ENCODE peak calls at places on chromosomes 11 and 22, in six cellular contexts. One of them, this sample, is unnamed.

GRCh38 chr22:44003776-44004460 is 20.2 kb upstream of the PARVB start:
- DNase-seq in body of pancreas: no peak
- DNase-seq in endodermal cell: peak; percentile 84
- DNase-seq in uterus: no peak
- DNase-seq in thyroid gland: no peak
- DNase-seq in spleen: peak; percentile 34
- DNase-seq in this sample: no peak

GRCh38 chr11:848380-848931 is 5.8 kb downstream of the TSPAN4 start:
- DNase-seq in body of pancreas: peak; percentile 64
- DNase-seq in endodermal cell: peak; percentile 84
- DNase-seq in uterus: no peak
- DNase-seq in thyroid gland: peak; percentile 45
- DNase-seq in spleen: peak; percentile 90
- DNase-seq in this sample: no peak

GRCh38 chr11:62671272-62671603 is 235 bp upstream of the UQCC3 start:
- DNase-seq in body of pancreas: no peak
- DNase-seq in endodermal cell: no peak
- DNase-seq in uterus: no peak
- DNase-seq in thyroid gland: no peak
- DNase-seq in spleen: no peak
- DNase-seq in this sample: no peak

GRCh38 chr11:3043315-3043871 is 13.8 kb downstream of the CARS1 start:
- DNase-seq in body of pancreas: peak; percentile 59
- DNase-seq in endodermal cell: no peak
- DNase-seq in uterus: peak; percentile 54
- DNase-seq in thyroid gland: peak; percentile 91
- DNase-seq in spleen: peak; percentile 64
- DNase-seq in this sample: no peak

GRCh38 chr11:5550440-5551095 is 2.2 kb upstream of the OR52H1 start:
- DNase-seq in body of pancreas: no peak
- DNase-seq in endodermal cell: no peak
- DNase-seq in uterus: no peak
- DNase-seq in thyroid gland: no peak
- DNase-seq in spleen: no peak
- DNase-seq in this sample: no peak

GRCh38 chr11:96306933-96307747 is 35.9 kb downstream of the MAML2 start:
- DNase-seq in body of pancreas: peak; percentile 86
- DNase-seq in endodermal cell: peak; percentile 69
- DNase-seq in uterus: peak; percentile 73
- DNase-seq in thyroid gland: peak; percentile 92
- DNase-seq in spleen: no peak
- DNase-seq in this sample: peak; percentile 86

GRCh38 chr22:46984751-46985506 is 222.5 kb downstream of the TBC1D22A start:
- DNase-seq in body of pancreas: no peak
- DNase-seq in endodermal cell: no peak
- DNase-seq in uterus: no peak
- DNase-seq in thyroid gland: no peak
- DNase-seq in spleen: no peak
- DNase-seq in this sample: no peak

GRCh38 chr22:31263896-31264295 is 28.4 kb downstream of the PIK3IP1 start:
- DNase-seq in body of pancreas: no peak
- DNase-seq in endodermal cell: no peak
- DNase-seq in uterus: no peak
- DNase-seq in thyroid gland: peak; percentile 66
- DNase-seq in spleen: no peak
- DNase-seq in this sample: no peak

GRCh38 chr11:46296520-46297448 is 19.3 kb downstream of the CREB3L1 start:
- DNase-seq in body of pancreas: no peak
- DNase-seq in endodermal cell: peak; percentile 99
- DNase-seq in uterus: peak; percentile 86
- DNase-seq in thyroid gland: no peak
- DNase-seq in spleen: no peak
- DNase-seq in this sample: no peak

GRCh38 chr11:9760180-9760550 is 96.3 kb downstream of the SWAP70 start:
- DNase-seq in body of pancreas: peak; percentile 48
- DNase-seq in endodermal cell: no peak
- DNase-seq in uterus: peak; percentile 94
- DNase-seq in thyroid gland: peak; percentile 89
- DNase-seq in spleen: no peak
- DNase-seq in this sample: peak; percentile 55

GRCh38 chr11:127452533-127452932 is 452.0 kb upstream of the KIRREL3 start:
- DNase-seq in body of pancreas: no peak
- DNase-seq in endodermal cell: no peak
- DNase-seq in uterus: no peak
- DNase-seq in thyroid gland: no peak
- DNase-seq in spleen: no peak
- DNase-seq in this sample: no peak

GRCh38 chr11:21323617-21324016 is 654.2 kb downstream of the NELL1 start:
- DNase-seq in body of pancreas: no peak
- DNase-seq in endodermal cell: no peak
- DNase-seq in uterus: no peak
- DNase-seq in thyroid gland: no peak
- DNase-seq in spleen: no peak
- DNase-seq in this sample: no peak

GRCh38 chr11:59283825-59284772 is 71.4 kb upstream of the MPEG1 start:
- DNase-seq in body of pancreas: peak; percentile 48
- DNase-seq in endodermal cell: peak; percentile 71
- DNase-seq in uterus: no peak
- DNase-seq in thyroid gland: peak; percentile 55
- DNase-seq in spleen: no peak
- DNase-seq in this sample: peak; percentile 41

GRCh38 chr11:92556435-92556834 is 331.8 kb downstream of the FAT3 start:
- DNase-seq in body of pancreas: no peak
- DNase-seq in endodermal cell: peak; percentile 56
- DNase-seq in uterus: no peak
- DNase-seq in thyroid gland: no peak
- DNase-seq in spleen: no peak
- DNase-seq in this sample: no peak

GRCh38 chr11:69750875-69751597 is 24.1 kb downstream of the FGF4 start:
- DNase-seq in body of pancreas: no peak
- DNase-seq in endodermal cell: peak; percentile 57
- DNase-seq in uterus: no peak
- DNase-seq in thyroid gland: no peak
- DNase-seq in spleen: no peak
- DNase-seq in this sample: no peak

GRCh38 chr22:28547132-28547842 is 132.4 kb downstream of the TTC28 start:
- DNase-seq in body of pancreas: no peak
- DNase-seq in endodermal cell: no peak
- DNase-seq in uterus: no peak
- DNase-seq in thyroid gland: no peak
- DNase-seq in spleen: no peak
- DNase-seq in this sample: no peak

GRCh38 chr11:69662021-69662698 is 13.0 kb downstream of the LTO1 start:
- DNase-seq in body of pancreas: no peak
- DNase-seq in endodermal cell: peak; percentile 75
- DNase-seq in uterus: no peak
- DNase-seq in thyroid gland: peak; percentile 96
- DNase-seq in spleen: peak; percentile 35
- DNase-seq in this sample: no peak

GRCh38 chr11:11533751-11534150 is 88.1 kb downstream of the GALNT18 start:
- DNase-seq in body of pancreas: no peak
- DNase-seq in endodermal cell: no peak
- DNase-seq in uterus: no peak
- DNase-seq in thyroid gland: no peak
- DNase-seq in spleen: no peak
- DNase-seq in this sample: no peak

GRCh38 chr11:61541568-61541967 is 33.0 kb downstream of the LRRC10B start:
- DNase-seq in body of pancreas: no peak
- DNase-seq in endodermal cell: peak; percentile 83
- DNase-seq in uterus: peak; percentile 28
- DNase-seq in thyroid gland: no peak
- DNase-seq in spleen: no peak
- DNase-seq in this sample: no peak

GRCh38 chr11:27279491-27279890 is 83.5 kb downstream of the CCDC34 start:
- DNase-seq in body of pancreas: no peak
- DNase-seq in endodermal cell: no peak
- DNase-seq in uterus: no peak
- DNase-seq in thyroid gland: no peak
- DNase-seq in spleen: no peak
- DNase-seq in this sample: no peak

GRCh38 chr11:111555255-111555654 is 14.7 kb downstream of the LAYN start:
- DNase-seq in body of pancreas: no peak
- DNase-seq in endodermal cell: no peak
- DNase-seq in uterus: no peak
- DNase-seq in thyroid gland: no peak
- DNase-seq in spleen: no peak
- DNase-seq in this sample: no peak

GRCh38 chr11:84524422-84525051 is 1102.6 kb downstream of the DLG2 start:
- DNase-seq in body of pancreas: no peak
- DNase-seq in endodermal cell: no peak
- DNase-seq in uterus: no peak
- DNase-seq in thyroid gland: no peak
- DNase-seq in spleen: no peak
- DNase-seq in this sample: no peak

GRCh38 chr11:123143476-123143875 is 51.6 kb downstream of the CLMP start:
- DNase-seq in body of pancreas: no peak
- DNase-seq in endodermal cell: no peak
- DNase-seq in uterus: no peak
- DNase-seq in thyroid gland: no peak
- DNase-seq in spleen: no peak
- DNase-seq in this sample: no peak

GRCh38 chr11:40149721-40150120 is 1309.7 kb downstream of the LRRC4C start:
- DNase-seq in body of pancreas: no peak
- DNase-seq in endodermal cell: no peak
- DNase-seq in uterus: no peak
- DNase-seq in thyroid gland: no peak
- DNase-seq in spleen: no peak
- DNase-seq in this sample: no peak

GRCh38 chr11:80414766-80415165 is 973.9 kb upstream of the TENM4 start:
- DNase-seq in body of pancreas: no peak
- DNase-seq in endodermal cell: no peak
- DNase-seq in uterus: no peak
- DNase-seq in thyroid gland: no peak
- DNase-seq in spleen: no peak
- DNase-seq in this sample: no peak

GRCh38 chr11:61626580-61627380 is 45.9 kb upstream of the SYT7 start:
- DNase-seq in body of pancreas: peak; percentile 85
- DNase-seq in endodermal cell: peak; percentile 87
- DNase-seq in uterus: no peak
- DNase-seq in thyroid gland: peak; percentile 86
- DNase-seq in spleen: no peak
- DNase-seq in this sample: peak; percentile 91

GRCh38 chr11:75351541-75352416 is at the start of gene ARRB1:
- DNase-seq in body of pancreas: peak; percentile 69
- DNase-seq in endodermal cell: peak; percentile 96
- DNase-seq in uterus: peak; percentile 61
- DNase-seq in thyroid gland: peak; percentile 49
- DNase-seq in spleen: peak; percentile 89
- DNase-seq in this sample: no peak

GRCh38 chr22:17946691-17947367 is 77.5 kb downstream of the MICAL3 start:
- DNase-seq in body of pancreas: no peak
- DNase-seq in endodermal cell: no peak
- DNase-seq in uterus: no peak
- DNase-seq in thyroid gland: no peak
- DNase-seq in spleen: no peak
- DNase-seq in this sample: no peak

GRCh38 chr11:74011360-74012071 is 2.6 kb upstream of the UCP3 start:
- DNase-seq in body of pancreas: no peak
- DNase-seq in endodermal cell: no peak
- DNase-seq in uterus: no peak
- DNase-seq in thyroid gland: no peak
- DNase-seq in spleen: no peak
- DNase-seq in this sample: no peak

GRCh38 chr22:32226236-32227119 is 21.6 kb upstream of the RFPL2 start:
- DNase-seq in body of pancreas: no peak
- DNase-seq in endodermal cell: no peak
- DNase-seq in uterus: no peak
- DNase-seq in thyroid gland: no peak
- DNase-seq in spleen: no peak
- DNase-seq in this sample: no peak

GRCh38 chr11:47768090-47768620 is 1.0 kb upstream of the FNBP4 start:
- DNase-seq in body of pancreas: peak; percentile 43
- DNase-seq in endodermal cell: peak; percentile 64
- DNase-seq in uterus: peak; percentile 45
- DNase-seq in thyroid gland: peak; percentile 85
- DNase-seq in spleen: peak; percentile 81
- DNase-seq in this sample: peak; percentile 51

GRCh38 chr11:94958118-94958517 is 15.2 kb downstream of the CWC15 start:
- DNase-seq in body of pancreas: no peak
- DNase-seq in endodermal cell: no peak
- DNase-seq in uterus: no peak
- DNase-seq in thyroid gland: no peak
- DNase-seq in spleen: no peak
- DNase-seq in this sample: no peak
- H3K27ac ChIP-seq in body of pancreas: no peak overlapping the region
- H3K27ac ChIP-seq in endodermal cell: no peak overlapping the region
- H3K27ac ChIP-seq in uterus: no peak overlapping the region
- H3K27ac ChIP-seq in thyroid gland: no peak overlapping the region
- H3K27ac ChIP-seq in spleen: no peak overlapping the region
- H3K27ac ChIP-seq in this sample: no peak overlapping the region

GRCh38 chr11:65506316-65506769 is 7.5 kb downstream of the MALAT1 start:
- DNase-seq in body of pancreas: no peak
- DNase-seq in endodermal cell: no peak
- DNase-seq in uterus: no peak
- DNase-seq in thyroid gland: no peak
- DNase-seq in spleen: no peak
- DNase-seq in this sample: no peak
- H3K4me1 ChIP-seq in body of pancreas: peaks cover 44% of the 10 kb centered on the region
- H3K4me1 ChIP-seq in endodermal cell: no peaks in the 10 kb centered on the region
- H3K4me1 ChIP-seq in uterus: no peaks in the 10 kb centered on the region
- H3K4me1 ChIP-seq in thyroid gland: peaks cover 19% of the 10 kb centered on the region
- H3K4me1 ChIP-seq in spleen: peaks cover 81% of the 10 kb centered on the region
- H3K4me1 ChIP-seq in this sample: no peaks in the 10 kb centered on the region

GRCh38 chr11:116881153-116881552 is 43.7 kb upstream of the APOA1 start:
- DNase-seq in body of pancreas: no peak
- DNase-seq in endodermal cell: no peak
- DNase-seq in uterus: no peak
- DNase-seq in thyroid gland: no peak
- DNase-seq in spleen: no peak
- DNase-seq in this sample: no peak

GRCh38 chr11:116875194-116875593 is 37.8 kb upstream of the APOA1 start:
- DNase-seq in body of pancreas: no peak
- DNase-seq in endodermal cell: no peak
- DNase-seq in uterus: no peak
- DNase-seq in thyroid gland: no peak
- DNase-seq in spleen: no peak
- DNase-seq in this sample: no peak

GRCh38 chr11:116876656-116877055 is 39.2 kb upstream of the APOA1 start:
- DNase-seq in body of pancreas: no peak
- DNase-seq in endodermal cell: peak; percentile 53
- DNase-seq in uterus: no peak
- DNase-seq in thyroid gland: no peak
- DNase-seq in spleen: no peak
- DNase-seq in this sample: no peak

GRCh38 chr11:116882386-116882785 is 45.0 kb upstream of the APOA1 start:
- DNase-seq in body of pancreas: no peak
- DNase-seq in endodermal cell: no peak
- DNase-seq in uterus: no peak
- DNase-seq in thyroid gland: no peak
- DNase-seq in spleen: no peak
- DNase-seq in this sample: no peak

GRCh38 chr11:116879789-116880402 is 42.5 kb upstream of the APOA1 start:
- DNase-seq in body of pancreas: no peak
- DNase-seq in endodermal cell: no peak
- DNase-seq in uterus: no peak
- DNase-seq in thyroid gland: no peak
- DNase-seq in spleen: no peak
- DNase-seq in this sample: peak; percentile 26
- H3K27ac ChIP-seq in body of pancreas: no peak overlapping the region
- H3K27ac ChIP-seq in endodermal cell: no peak overlapping the region
- H3K27ac ChIP-seq in uterus: no peak overlapping the region
- H3K27ac ChIP-seq in thyroid gland: peak overlapping the region; percentile 24
- H3K27ac ChIP-seq in spleen: no peak overlapping the region
- H3K27ac ChIP-seq in this sample: no peak overlapping the region

GRCh38 chr11:128520206-128520885 is 67.0 kb downstream of the ETS1 start:
- DNase-seq in body of pancreas: no peak
- DNase-seq in endodermal cell: no peak
- DNase-seq in uterus: no peak
- DNase-seq in thyroid gland: no peak
- DNase-seq in spleen: no peak
- DNase-seq in this sample: no peak
- H3K4me1 ChIP-seq in body of pancreas: peaks cover 77% of the 10 kb centered on the region
- H3K4me1 ChIP-seq in endodermal cell: peaks cover 36% of the 10 kb centered on the region
- H3K4me1 ChIP-seq in uterus: peaks cover 9% of the 10 kb centered on the region
- H3K4me1 ChIP-seq in thyroid gland: peaks cover 11% of the 10 kb centered on the region
- H3K4me1 ChIP-seq in spleen: peaks cover 87% of the 10 kb centered on the region
- H3K4me1 ChIP-seq in this sample: no peaks in the 10 kb centered on the region

This sample was measured in prostate gland.